ENCODE peak calls at places on chromosomes 3 and 15, in seven cellular contexts. One of them, this sample, is unnamed.

GRCh38 chr3:193816656-193817311 is 223.8 kb downstream of the OPA1 start:
- DNase-seq in kidney: peak
- DNase-seq in AG04450: peak
- DNase-seq in body of pancreas: peak
- DNase-seq in foreskin fibroblast: peak
- DNase-seq in breast epithelium: peak
- DNase-seq in nephron progenitor cell: peak
- DNase-seq in this sample: no peak

GRCh38 chr3:112979244-112979832 is 4.4 kb upstream of the CD200R1 start:
- DNase-seq in kidney: no peak
- DNase-seq in AG04450: peak
- DNase-seq in body of pancreas: no peak
- DNase-seq in foreskin fibroblast: peak
- DNase-seq in breast epithelium: no peak
- DNase-seq in nephron progenitor cell: peak
- DNase-seq in this sample: no peak

GRCh38 chr3:129822679-129823078 is 70.8 kb downstream of the TMCC1 start:
- DNase-seq in kidney: no peak
- DNase-seq in AG04450: no peak
- DNase-seq in body of pancreas: no peak
- DNase-seq in foreskin fibroblast: peak
- DNase-seq in breast epithelium: no peak
- DNase-seq in nephron progenitor cell: no peak
- DNase-seq in this sample: no peak

GRCh38 chr3:127794972-127795371 is 27.3 kb downstream of the MGLL start:
- DNase-seq in kidney: no peak
- DNase-seq in AG04450: no peak
- DNase-seq in body of pancreas: no peak
- DNase-seq in foreskin fibroblast: no peak
- DNase-seq in breast epithelium: no peak
- DNase-seq in nephron progenitor cell: no peak
- DNase-seq in this sample: no peak

GRCh38 chr3:195073866-195074860 is 196.8 kb downstream of the XXYLT1 start:
- DNase-seq in kidney: peak
- DNase-seq in AG04450: no peak
- DNase-seq in body of pancreas: no peak
- DNase-seq in foreskin fibroblast: no peak
- DNase-seq in breast epithelium: no peak
- DNase-seq in nephron progenitor cell: no peak
- DNase-seq in this sample: no peak

GRCh38 chr3:10273697-10274305 is 18.9 kb downstream of the GHRL start:
- DNase-seq in kidney: no peak
- DNase-seq in AG04450: no peak
- DNase-seq in body of pancreas: no peak
- DNase-seq in foreskin fibroblast: peak
- DNase-seq in breast epithelium: peak
- DNase-seq in nephron progenitor cell: no peak
- DNase-seq in this sample: no peak

GRCh38 chr15:59453474-59454215 is 15.7 kb downstream of the FAM81A start:
- DNase-seq in kidney: no peak
- DNase-seq in AG04450: no peak
- DNase-seq in body of pancreas: no peak
- DNase-seq in foreskin fibroblast: no peak
- DNase-seq in breast epithelium: no peak
- DNase-seq in nephron progenitor cell: no peak
- DNase-seq in this sample: no peak

GRCh38 chr15:76196949-76197315 is 114.3 kb downstream of the ETFA start:
- DNase-seq in kidney: peak
- DNase-seq in AG04450: no peak
- DNase-seq in body of pancreas: peak
- DNase-seq in foreskin fibroblast: no peak
- DNase-seq in breast epithelium: peak
- DNase-seq in nephron progenitor cell: peak
- DNase-seq in this sample: no peak

GRCh38 chr3:154758109-154758868 is 321.8 kb upstream of the MME start:
- DNase-seq in kidney: no peak
- DNase-seq in AG04450: no peak
- DNase-seq in body of pancreas: no peak
- DNase-seq in foreskin fibroblast: peak
- DNase-seq in breast epithelium: no peak
- DNase-seq in nephron progenitor cell: no peak
- DNase-seq in this sample: no peak

GRCh38 chr3:3170998-3171397 is 8.5 kb downstream of the CRBN start:
- DNase-seq in kidney: no peak
- DNase-seq in AG04450: no peak
- DNase-seq in body of pancreas: no peak
- DNase-seq in foreskin fibroblast: peak
- DNase-seq in breast epithelium: no peak
- DNase-seq in nephron progenitor cell: no peak
- DNase-seq in this sample: no peak

GRCh38 chr3:65854606-65855304 is 184.0 kb downstream of the MAGI1 start:
- DNase-seq in kidney: no peak
- DNase-seq in AG04450: no peak
- DNase-seq in body of pancreas: peak
- DNase-seq in foreskin fibroblast: peak
- DNase-seq in breast epithelium: no peak
- DNase-seq in nephron progenitor cell: no peak
- DNase-seq in this sample: no peak

GRCh38 chr15:40858706-40859105 is 14.9 kb downstream of the SPINT1 start:
- DNase-seq in kidney: peak
- DNase-seq in AG04450: no peak
- DNase-seq in body of pancreas: peak
- DNase-seq in foreskin fibroblast: no peak
- DNase-seq in breast epithelium: no peak
- DNase-seq in nephron progenitor cell: no peak
- DNase-seq in this sample: no peak

GRCh38 chr15:35713733-35714132 is 167.8 kb upstream of the DPH6 start:
- DNase-seq in kidney: no peak
- DNase-seq in AG04450: no peak
- DNase-seq in body of pancreas: no peak
- DNase-seq in foreskin fibroblast: peak
- DNase-seq in breast epithelium: no peak
- DNase-seq in nephron progenitor cell: no peak
- DNase-seq in this sample: no peak

GRCh38 chr3:78941587-78941986 is 826.2 kb downstream of the ROBO1 start:
- DNase-seq in kidney: no peak
- DNase-seq in AG04450: peak
- DNase-seq in body of pancreas: no peak
- DNase-seq in foreskin fibroblast: peak
- DNase-seq in breast epithelium: no peak
- DNase-seq in nephron progenitor cell: no peak
- DNase-seq in this sample: no peak

GRCh38 chr3:174341014-174341413 is 518.1 kb upstream of the NAALADL2 start:
- DNase-seq in kidney: no peak
- DNase-seq in AG04450: no peak
- DNase-seq in body of pancreas: no peak
- DNase-seq in foreskin fibroblast: no peak
- DNase-seq in breast epithelium: no peak
- DNase-seq in nephron progenitor cell: no peak
- DNase-seq in this sample: no peak

GRCh38 chr3:157099337-157100078 is 60.4 kb downstream of the CCNL1 start:
- DNase-seq in kidney: no peak
- DNase-seq in AG04450: no peak
- DNase-seq in body of pancreas: no peak
- DNase-seq in foreskin fibroblast: no peak
- DNase-seq in breast epithelium: peak
- DNase-seq in nephron progenitor cell: no peak
- DNase-seq in this sample: no peak

GRCh38 chr3:65796676-65797075 is 242.0 kb downstream of the MAGI1 start:
- DNase-seq in kidney: no peak
- DNase-seq in AG04450: no peak
- DNase-seq in body of pancreas: no peak
- DNase-seq in foreskin fibroblast: no peak
- DNase-seq in breast epithelium: no peak
- DNase-seq in nephron progenitor cell: no peak
- DNase-seq in this sample: no peak

GRCh38 chr3:70963412-70963811 is 620.1 kb downstream of the FOXP1 start:
- DNase-seq in kidney: no peak
- DNase-seq in AG04450: no peak
- DNase-seq in body of pancreas: no peak
- DNase-seq in foreskin fibroblast: no peak
- DNase-seq in breast epithelium: no peak
- DNase-seq in nephron progenitor cell: no peak
- DNase-seq in this sample: no peak

GRCh38 chr3:59367150-59367549 is 317.3 kb upstream of the CFAP20DC start:
- DNase-seq in kidney: no peak
- DNase-seq in AG04450: no peak
- DNase-seq in body of pancreas: no peak
- DNase-seq in foreskin fibroblast: no peak
- DNase-seq in breast epithelium: no peak
- DNase-seq in nephron progenitor cell: no peak
- DNase-seq in this sample: no peak

GRCh38 chr3:111069974-111070751 is 1.5 kb upstream of the NECTIN3 start:
- DNase-seq in kidney: peak
- DNase-seq in AG04450: no peak
- DNase-seq in body of pancreas: peak
- DNase-seq in foreskin fibroblast: peak
- DNase-seq in breast epithelium: no peak
- DNase-seq in nephron progenitor cell: peak
- DNase-seq in this sample: no peak

GRCh38 chr3:128385080-128385832 is 81.4 kb downstream of the DNAJB8 start:
- DNase-seq in kidney: peak
- DNase-seq in AG04450: peak
- DNase-seq in body of pancreas: peak
- DNase-seq in foreskin fibroblast: peak
- DNase-seq in breast epithelium: peak
- DNase-seq in nephron progenitor cell: no peak
- DNase-seq in this sample: no peak

GRCh38 chr3:160801386-160802118 is 45.5 kb downstream of the PPM1L start:
- DNase-seq in kidney: no peak
- DNase-seq in AG04450: no peak
- DNase-seq in body of pancreas: no peak
- DNase-seq in foreskin fibroblast: peak
- DNase-seq in breast epithelium: no peak
- DNase-seq in nephron progenitor cell: no peak
- DNase-seq in this sample: no peak

GRCh38 chr15:41968738-41969137 is 3.6 kb downstream of the EHD4 start:
- DNase-seq in kidney: no peak
- DNase-seq in AG04450: no peak
- DNase-seq in body of pancreas: no peak
- DNase-seq in foreskin fibroblast: peak
- DNase-seq in breast epithelium: no peak
- DNase-seq in nephron progenitor cell: no peak
- DNase-seq in this sample: no peak

GRCh38 chr15:41966414-41966812 is 5.9 kb downstream of the EHD4 start:
- DNase-seq in kidney: no peak
- DNase-seq in AG04450: no peak
- DNase-seq in body of pancreas: no peak
- DNase-seq in foreskin fibroblast: no peak
- DNase-seq in breast epithelium: no peak
- DNase-seq in nephron progenitor cell: no peak
- DNase-seq in this sample: no peak

GRCh38 chr15:41966920-41967465 is 5.4 kb downstream of the EHD4 start:
- DNase-seq in kidney: no peak
- DNase-seq in AG04450: no peak
- DNase-seq in body of pancreas: no peak
- DNase-seq in foreskin fibroblast: no peak
- DNase-seq in breast epithelium: peak
- DNase-seq in nephron progenitor cell: no peak
- DNase-seq in this sample: no peak

GRCh38 chr15:41965441-41966413 is 6.6 kb downstream of the EHD4 start:
- DNase-seq in kidney: no peak
- DNase-seq in AG04450: no peak
- DNase-seq in body of pancreas: peak
- DNase-seq in foreskin fibroblast: no peak
- DNase-seq in breast epithelium: peak
- DNase-seq in nephron progenitor cell: no peak
- DNase-seq in this sample: no peak

GRCh38 chr15:41967506-41968206 is 4.7 kb downstream of the EHD4 start:
- DNase-seq in kidney: no peak
- DNase-seq in AG04450: no peak
- DNase-seq in body of pancreas: no peak
- DNase-seq in foreskin fibroblast: peak
- DNase-seq in breast epithelium: peak
- DNase-seq in nephron progenitor cell: no peak
- DNase-seq in this sample: no peak
- TF ChIP-seq CTCF in kidney: no peak
- TF ChIP-seq CTCF in AG04450: no peak
- TF ChIP-seq CTCF in body of pancreas: no peak
- TF ChIP-seq CTCF in foreskin fibroblast: no peak
- TF ChIP-seq CTCF in breast epithelium: no peak
- TF ChIP-seq CTCF in nephron progenitor cell: no peak
- TF ChIP-seq CTCF in this sample: peak

GRCh38 chr15:73862276-73862675 is 11.1 kb upstream of the TBC1D21 start:
- DNase-seq in kidney: no peak
- DNase-seq in AG04450: no peak
- DNase-seq in body of pancreas: no peak
- DNase-seq in foreskin fibroblast: no peak
- DNase-seq in breast epithelium: no peak
- DNase-seq in nephron progenitor cell: no peak
- DNase-seq in this sample: no peak
- TF ChIP-seq CTCF in kidney: no peak
- TF ChIP-seq CTCF in AG04450: no peak
- TF ChIP-seq CTCF in body of pancreas: no peak
- TF ChIP-seq CTCF in foreskin fibroblast: no peak
- TF ChIP-seq CTCF in breast epithelium: no peak
- TF ChIP-seq CTCF in nephron progenitor cell: no peak
- TF ChIP-seq CTCF in this sample: no peak

DNA sequence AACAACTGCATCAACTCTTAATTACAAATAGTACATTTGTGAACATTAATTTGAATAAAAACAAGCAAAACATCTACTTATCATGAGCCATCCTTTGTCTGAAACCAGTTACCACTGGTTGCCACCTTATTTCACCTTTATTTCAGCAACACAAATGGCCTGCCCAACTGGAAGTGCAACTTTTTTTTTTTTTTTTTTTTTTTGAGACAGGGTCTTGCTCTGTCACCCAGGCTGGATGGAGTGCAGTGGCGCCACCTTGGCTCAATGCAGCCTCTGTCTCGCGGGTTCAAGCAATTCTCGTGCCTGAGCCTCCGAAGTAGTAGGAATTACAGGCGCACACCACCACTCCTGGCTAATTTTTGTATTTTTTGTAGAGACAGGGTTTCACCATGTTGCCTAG is 13.1 kb downstream of the WDR82 start:
- DNase-seq in kidney: no peak
- DNase-seq in AG04450: no peak
- DNase-seq in body of pancreas: peak
- DNase-seq in foreskin fibroblast: no peak
- DNase-seq in breast epithelium: no peak
- DNase-seq in nephron progenitor cell: no peak
- DNase-seq in this sample: no peak
- TF ChIP-seq CTCF in kidney: no peak
- TF ChIP-seq CTCF in AG04450: no peak
- TF ChIP-seq CTCF in body of pancreas: no peak
- TF ChIP-seq CTCF in foreskin fibroblast: no peak
- TF ChIP-seq CTCF in breast epithelium: no peak
- TF ChIP-seq CTCF in nephron progenitor cell: no peak
- TF ChIP-seq CTCF in this sample: no peak

GRCh38 chr3:125202197-125202596 is 10.4 kb downstream of the SLC12A8 start:
- DNase-seq in kidney: no peak
- DNase-seq in AG04450: no peak
- DNase-seq in body of pancreas: no peak
- DNase-seq in foreskin fibroblast: peak
- DNase-seq in breast epithelium: no peak
- DNase-seq in nephron progenitor cell: no peak
- DNase-seq in this sample: no peak
- TF ChIP-seq CTCF in kidney: peak
- TF ChIP-seq CTCF in AG04450: peak
- TF ChIP-seq CTCF in body of pancreas: no peak
- TF ChIP-seq CTCF in foreskin fibroblast: no peak
- TF ChIP-seq CTCF in breast epithelium: no peak
- TF ChIP-seq CTCF in nephron progenitor cell: no peak
- TF ChIP-seq CTCF in this sample: peak

GRCh38 chr3:141500397-141500796 is 13.6 kb downstream of the RASA2 start:
- DNase-seq in kidney: no peak
- DNase-seq in AG04450: no peak
- DNase-seq in body of pancreas: no peak
- DNase-seq in foreskin fibroblast: no peak
- DNase-seq in breast epithelium: no peak
- DNase-seq in nephron progenitor cell: no peak
- DNase-seq in this sample: no peak
- TF ChIP-seq CTCF in kidney: no peak
- TF ChIP-seq CTCF in AG04450: no peak
- TF ChIP-seq CTCF in body of pancreas: no peak
- TF ChIP-seq CTCF in foreskin fibroblast: no peak
- TF ChIP-seq CTCF in breast epithelium: no peak
- TF ChIP-seq CTCF in nephron progenitor cell: no peak
- TF ChIP-seq CTCF in this sample: no peak